ENCODE peak calls at places on chromosome 9, in seven cellular contexts. Q, M, S, G, J, Z and V are unnamed samples.

GRCh38 chr9:79603222-79603925 is 31.6 kb downstream of the TLE4 start:
- DNase-seq in Q (no peak), J (no peak), S (no peak), M (no peak), Z (no peak), G (no peak), V (no peak)

GRCh38 chr9:83935276-83935890 is 14.2 kb upstream of the KIF27 start:
- DNase-seq in Z (no peak), Q (no peak), M (no peak), J (no peak), S (no peak), G (no peak), V (no peak)

GRCh38 chr9:75378036-75378435 is 289.7 kb downstream of the OSTF1 start:
- DNase-seq in G (no peak), M (no peak), J (no peak), S (no peak), Q (no peak), Z (no peak), V (no peak)

GRCh38 chr9:19875291-19875910 is 86.6 kb upstream of the SLC24A2 start:
- DNase-seq in G (no peak), Q (no peak), Z (no peak), S (no peak), M (no peak), J (no peak), V (no peak)

GRCh38 chr9:136599811-136600660 is 54.2 kb upstream of the NOTCH1 start:
- DNase-seq in G (no peak), Z (no peak), S (no peak), J (no peak), Q (no peak), M (no peak), V (no peak)

GRCh38 chr9:30913331-30913730 is 1471.1 kb upstream of the ACO1 start:
- DNase-seq in J (no peak), Z (no peak), G (no peak), S (no peak), Q (no peak), M (no peak), V (peak; percentile 84)

GRCh38 chr9:135020481-135021392 is 66.7 kb upstream of the OLFM1 start:
- DNase-seq in Z (no peak), G (no peak), Q (no peak), S (no peak), M (no peak), J (no peak), V (no peak)

GRCh38 chr9:109192732-109193361 is 25.8 kb upstream of the FRRS1L start:
- DNase-seq in S (no peak), Z (peak; percentile 37), Q (no peak), J (peak; percentile 73), G (peak; percentile 49), M (peak; percentile 15), V (peak; percentile 40)

GRCh38 chr9:69371001-69371400 is 46.0 kb downstream of the ENTREP1 start:
- DNase-seq in Q (no peak), M (no peak), G (no peak), Z (no peak), J (no peak), S (no peak), V (no peak)

GRCh38 chr9:1207681-1208080 is 157.5 kb downstream of the DMRT2 start:
- DNase-seq in J (no peak), Q (no peak), Z (no peak), S (no peak), G (no peak), M (no peak), V (no peak)

GRCh38 chr9:133738039-133738805 is at the start of gene SARDH:
- DNase-seq in Z (peak; percentile 98), S (peak; percentile 75), J (peak; percentile 87), Q (no peak), M (no peak), G (peak; percentile 77), V (peak; percentile 70)

GRCh38 chr9:99607852-99608448 is 213.7 kb upstream of the NR4A3 start:
- DNase-seq in S (no peak), Q (no peak), M (no peak), Z (no peak), G (no peak), J (no peak), V (no peak)

GRCh38 chr9:108620767-108621166 is 235.0 kb downstream of the ACTL7B start:
- DNase-seq in Q (no peak), M (no peak), J (no peak), G (no peak), Z (no peak), S (no peak), V (no peak)

GRCh38 chr9:101592788-101593187 is 2.0 kb downstream of the PPP3R2 start:
- DNase-seq in S (no peak), M (no peak), Q (no peak), Z (no peak), G (no peak), J (no peak), V (no peak)

GRCh38 chr9:69229367-69229766 is 55.3 kb downstream of the TJP2 start:
- DNase-seq in Z (no peak), S (no peak), Q (no peak), G (no peak), M (no peak), J (no peak), V (no peak)

GRCh38 chr9:16526380-16526779 is 344.1 kb downstream of the BNC2 start:
- DNase-seq in G (no peak), Q (no peak), J (no peak), Z (no peak), M (no peak), S (no peak), V (no peak)

GRCh38 chr9:32581512-32582143 is 8.7 kb upstream of the NDUFB6 start:
- DNase-seq in Q (no peak), S (peak; percentile 9), G (peak; percentile 61), Z (peak; percentile 60), M (peak; percentile 71), J (peak; percentile 49), V (peak; percentile 66)

GRCh38 chr9:76245518-76245917 is 148.7 kb downstream of the RFK start:
- DNase-seq in J (no peak), G (no peak), Z (no peak), M (no peak), S (no peak), Q (no peak), V (no peak)

DNA sequence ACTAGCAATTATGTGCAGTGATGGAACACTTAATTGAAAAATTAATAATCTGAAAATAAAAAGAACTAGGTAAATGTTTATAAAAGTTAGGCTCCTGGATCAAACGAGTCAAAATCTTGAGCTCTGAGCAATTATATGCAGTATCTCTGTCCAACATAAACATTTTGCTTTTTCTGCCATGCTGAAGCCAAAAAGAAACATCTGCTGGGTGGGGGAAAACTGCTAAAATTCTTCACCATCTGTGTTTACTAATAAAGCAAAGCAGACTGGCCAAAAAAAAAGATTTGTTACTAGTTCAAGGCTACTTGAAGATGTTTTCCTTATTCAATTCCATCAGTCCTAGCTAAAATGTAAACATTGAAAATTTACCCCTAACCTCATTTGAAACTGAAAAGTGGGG is 29.7 kb downstream of the GTF3C4 start:
- DNase-seq in G (no peak), S (no peak), Z (no peak), J (no peak), Q (no peak), M (no peak), V (no peak)
- H3K9me3 ChIP-seq in G (peaks cover 31% of the 10 kb centered on the region), S (peaks cover 4% of the 10 kb centered on the region), Z (peaks cover 11% of the 10 kb centered on the region), J (peaks cover 44% of the 10 kb centered on the region), Q (no peaks in the 10 kb centered on the region), M (peaks cover 21% of the 10 kb centered on the region), V (peaks cover 40% of the 10 kb centered on the region)

DNA sequence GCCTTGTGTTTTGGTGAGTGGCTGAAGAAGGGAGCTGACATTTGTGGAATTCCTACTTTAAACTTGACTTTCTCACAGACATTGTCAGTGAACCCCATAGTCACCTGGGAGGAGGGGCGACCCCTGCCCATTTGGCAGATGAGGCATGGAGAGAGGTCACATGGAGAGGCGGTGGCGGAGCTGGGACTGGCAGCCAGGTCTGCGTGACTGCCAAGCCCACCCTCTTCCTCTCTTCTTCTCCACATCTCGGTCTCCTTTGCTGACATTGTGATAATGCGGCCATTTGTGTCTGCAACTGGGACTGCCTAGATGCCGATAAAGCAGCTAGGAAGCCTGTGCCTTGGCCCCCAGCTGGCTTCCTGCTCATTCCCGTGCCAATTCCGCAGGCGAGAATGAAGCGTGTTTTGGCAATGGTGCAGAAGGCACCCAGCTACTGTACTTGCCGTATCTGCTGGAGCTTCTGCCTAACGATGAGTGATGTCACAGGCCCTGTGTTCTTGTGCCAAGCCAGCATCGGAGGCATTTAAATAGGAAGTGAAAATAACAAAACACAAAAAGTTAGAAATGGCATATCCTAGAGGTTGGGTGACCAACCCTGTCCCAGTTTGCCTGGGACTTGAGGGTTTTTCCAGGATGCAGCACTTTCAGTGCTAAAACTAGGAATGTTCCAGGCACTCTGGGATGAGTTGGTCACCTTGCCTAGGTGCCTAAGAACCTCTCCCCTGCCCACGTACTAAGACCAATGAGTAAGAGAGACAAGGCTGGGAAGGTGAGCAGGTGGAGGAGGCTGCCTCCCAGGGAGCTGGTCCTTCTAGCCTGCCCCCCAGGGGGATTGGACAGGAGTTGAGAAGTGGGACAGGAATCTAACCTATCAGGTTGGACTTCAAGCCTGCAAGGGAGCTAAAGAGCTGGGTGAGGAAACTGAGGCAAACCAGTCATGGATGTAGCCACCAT is 23.6 kb downstream of the OLFML2A start:
- DNase-seq in S (no peak), Z (no peak), Q (no peak), M (no peak), J (no peak), G (no peak), V (no peak)
- TF ChIP-seq YY1 in S (no peak), Z (no peak), Q (no peak), M (no peak), J (no peak), G (no peak), V (no peak)

DNA sequence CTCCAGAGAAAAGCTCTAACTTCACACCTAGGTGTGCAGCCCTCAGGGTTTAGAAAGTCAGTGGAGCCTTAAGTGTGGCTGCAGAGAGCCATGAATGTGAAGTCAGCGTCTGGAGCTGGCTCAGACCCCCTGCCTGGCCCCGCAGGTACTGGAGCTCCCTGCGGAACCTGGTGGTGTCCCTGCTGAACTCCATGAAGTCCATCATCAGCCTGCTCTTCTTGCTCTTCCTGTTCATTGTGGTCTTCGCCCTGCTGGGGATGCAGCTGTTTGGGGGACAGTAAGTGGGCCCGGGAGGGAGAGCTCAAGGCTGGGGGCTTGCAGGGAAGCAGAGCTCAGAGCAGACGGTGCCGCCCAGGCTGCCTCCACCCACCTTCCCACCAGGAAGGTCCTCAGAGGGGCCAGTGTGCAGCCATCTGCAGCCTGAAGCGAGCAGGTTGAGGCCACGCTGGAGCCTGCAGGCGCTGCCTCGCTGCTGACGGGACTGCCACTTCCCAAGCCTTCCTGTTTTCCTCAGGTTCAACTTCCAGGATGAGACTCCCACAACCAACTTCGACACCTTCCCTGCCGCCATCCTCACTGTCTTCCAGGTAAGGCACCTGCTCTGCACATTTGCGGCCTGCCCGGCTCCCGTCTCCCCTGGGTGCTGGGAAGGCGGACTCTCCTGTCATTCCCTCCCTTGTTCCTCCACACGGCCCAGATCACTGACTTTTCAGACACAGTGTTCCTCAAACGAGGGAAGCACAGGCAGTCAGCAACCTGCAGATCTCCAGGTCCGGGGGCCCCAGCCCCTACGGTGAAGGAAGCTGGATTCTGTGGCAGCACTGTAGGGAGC is 108.9 kb downstream of the CACNA1B start:
- DNase-seq in Z (no peak), G (no peak), M (no peak), J (peak; percentile 27), Q (no peak), S (no peak), V (no peak)
- H3K9me3 ChIP-seq in Z (no peaks in the 10 kb centered on the region), G (no peaks in the 10 kb centered on the region), M (no peaks in the 10 kb centered on the region), J (peaks cover 59% of the 10 kb centered on the region), Q (no peaks in the 10 kb centered on the region), S (no peaks in the 10 kb centered on the region), V (peaks cover 40% of the 10 kb centered on the region)

DNA sequence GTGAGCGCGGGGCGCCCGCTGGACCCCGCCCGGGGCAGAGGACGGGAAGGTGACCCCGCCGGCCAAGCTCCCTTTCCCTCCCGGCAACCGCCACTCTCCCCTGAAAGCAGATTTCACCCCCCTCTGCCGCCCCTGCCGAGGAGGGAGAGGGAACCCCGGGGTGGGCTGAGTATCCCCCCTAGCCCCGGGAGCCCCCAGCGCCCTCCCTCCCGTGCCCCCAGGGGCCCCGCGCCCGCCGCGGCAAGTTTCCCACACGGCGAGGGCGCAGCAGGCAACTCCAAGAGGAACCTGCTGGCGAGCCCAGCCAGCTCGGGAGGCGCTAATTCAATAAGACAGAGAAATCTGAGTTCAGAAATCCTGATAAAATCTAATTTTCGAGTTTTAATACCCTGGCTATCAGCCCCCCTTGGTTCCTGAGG is 1.6 kb downstream of the NTNG2 start:
- DNase-seq in G (no peak), Q (no peak), S (no peak), Z (peak; percentile 67), M (no peak), J (no peak), V (no peak)
- TF ChIP-seq YY1 in G (no peak), Q (no peak), S (no peak), Z (no peak), M (no peak), J (no peak), V (no peak)